ENCODE peak calls at places on chromosomes 6 and 20, in five cellular contexts. U is NCI-H226; P is T1000; S is activated CD4-positive, alpha-beta T cell treated with anti-CD3 and anti-CD28 coated beads, Interleukin-2, amount 10 ng/mL, durations not matched to agents 24 days and 14 days; H is stimulated activated CD8-positive, alpha-beta memory T cell treated with anti-CD3 and anti-CD28 coated beads, Interleukin-12 subunit alpha, Interleukin-12 subunit beta, amount 100 ng/mL, for 4 hours. G is an unnamed sample.

GRCh38 chr20:59165794-59166709 is 2.4 kb downstream of the ZNF831 start:
- DNase-seq in U (no peak), P (no peak), H (no peak), S (peak), G (no peak)

GRCh38 chr20:58127731-58128130 is 100.7 kb downstream of the ANKRD60 start:
- DNase-seq in H (no peak), P (peak), S (no peak), U (peak), G (peak)

GRCh38 chr6:2220154-2220553 is 25.3 kb downstream of the GMDS start:
- DNase-seq in U (no peak), S (no peak), P (no peak), H (no peak), G (no peak)

GRCh38 chr6:20716865-20717264 is 182.6 kb downstream of the CDKAL1 start:
- DNase-seq in S (no peak), H (no peak), U (no peak), P (no peak), G (no peak)

GRCh38 chr20:2750343-2751251 is 49.8 kb downstream of the CPXM1 start:
- DNase-seq in S (peak), H (no peak), U (no peak), P (no peak), G (peak)

GRCh38 chr6:163709693-163710092 is 295.2 kb downstream of the QKI start:
- DNase-seq in S (no peak), P (no peak), U (no peak), H (no peak), G (no peak)

GRCh38 chr6:109315331-109316129 is 66.7 kb downstream of the CD164 start:
- DNase-seq in U (no peak), H (no peak), P (no peak), S (no peak), G (no peak)

GRCh38 chr20:61311656-61312387 is 59.8 kb downstream of the CDH4 start:
- DNase-seq in U (peak), H (no peak), P (no peak), S (no peak), G (no peak)

GRCh38 chr6:147651249-147652063 is 143.0 kb downstream of the SAMD5 start:
- DNase-seq in H (no peak), P (no peak), S (no peak), U (peak), G (no peak)

GRCh38 chr20:32333181-32333987 is 24.7 kb upstream of the ASXL1 start:
- DNase-seq in P (no peak), U (peak), S (peak), H (no peak), G (no peak)

GRCh38 chr6:127918506-127919427 is 17.9 kb upstream of the THEMIS start:
- DNase-seq in P (no peak), U (no peak), S (peak), H (no peak), G (no peak)

GRCh38 chr6:167647333-167647732 is 179.4 kb upstream of the AFDN start:
- DNase-seq in S (no peak), P (no peak), H (no peak), U (no peak), G (peak)

GRCh38 chr6:120279706-120280105 is 930.1 kb upstream of the MAN1A1 start:
- DNase-seq in U (no peak), H (no peak), S (no peak), P (no peak), G (no peak)

GRCh38 chr20:8375898-8376297 is 243.8 kb downstream of the PLCB1 start:
- DNase-seq in S (no peak), P (no peak), U (no peak), H (no peak), G (no peak)

GRCh38 chr6:105135907-105136432 is 43.8 kb downstream of the POPDC3 start:
- DNase-seq in U (no peak), H (no peak), S (no peak), P (no peak), G (no peak)

GRCh38 chr6:148530394-148530923 is 187.8 kb downstream of the SASH1 start:
- DNase-seq in H (no peak), S (no peak), P (no peak), U (peak), G (peak)

GRCh38 chr20:11509776-11510175 is 407.9 kb upstream of the BTBD3 start:
- DNase-seq in S (no peak), P (no peak), H (no peak), U (no peak), G (no peak)

GRCh38 chr20:45959126-45959525 is 12.9 kb downstream of the ZNF335 start:
- DNase-seq in P (no peak), U (no peak), H (no peak), S (no peak), G (no peak)

GRCh38 chr6:161847628-161848027 is 573.8 kb upstream of the AGPAT4 start:
- DNase-seq in S (no peak), P (no peak), U (no peak), H (no peak), G (no peak)

GRCh38 chr20:16179919-16180318 is 393.3 kb downstream of the KIF16B start:
- DNase-seq in S (no peak), H (no peak), P (no peak), U (no peak), G (no peak)

GRCh38 chr6:14316911-14317535 is 199.5 kb downstream of the CD83 start:
- DNase-seq in P (no peak), S (peak), H (no peak), U (no peak), G (no peak)

GRCh38 chr6:108897371-108897770 is 49.1 kb downstream of the ARMC2 start:
- DNase-seq in S (no peak), P (no peak), H (no peak), U (peak), G (peak)

G was measured in RWPE1.